ENCODE peak calls at places on chromosomes 4 and X, in four cellular contexts. One of them, this sample, is unnamed.

GRCh38 chrX:38649674-38650647 is 88.6 kb downstream of the TSPAN7 start:
- DNase-seq in NB4: no peak
- DNase-seq in uterus: no peak
- DNase-seq in HCT116: no peak
- DNase-seq in this sample: no peak

GRCh38 chr4:138263438-138263837 is 21.3 kb upstream of the SLC7A11 start:
- DNase-seq in NB4: peak
- DNase-seq in uterus: no peak
- DNase-seq in HCT116: no peak
- DNase-seq in this sample: no peak

GRCh38 chr4:957581-958313 is 15.6 kb downstream of the DGKQ start:
- DNase-seq in NB4: no peak
- DNase-seq in uterus: peak
- DNase-seq in HCT116: no peak
- DNase-seq in this sample: no peak

GRCh38 chr4:152953514-152953913 is 17.4 kb downstream of the FHDC1 start:
- DNase-seq in NB4: no peak
- DNase-seq in uterus: no peak
- DNase-seq in HCT116: no peak
- DNase-seq in this sample: no peak

GRCh38 chr4:99405433-99406115 is 29.6 kb downstream of the ADH7 start:
- DNase-seq in NB4: peak
- DNase-seq in uterus: peak
- DNase-seq in HCT116: peak
- DNase-seq in this sample: no peak

GRCh38 chrX:44872319-44872816 is 620 bp upstream of the KDM6A start:
- DNase-seq in NB4: no peak
- DNase-seq in uterus: peak
- DNase-seq in HCT116: no peak
- DNase-seq in this sample: no peak

GRCh38 chr4:156711196-156711590 is 260.4 kb downstream of the PDGFC start:
- DNase-seq in NB4: no peak
- DNase-seq in uterus: no peak
- DNase-seq in HCT116: no peak
- DNase-seq in this sample: no peak

GRCh38 chrX:133838761-133839676 is 146.4 kb downstream of the GPC3 start:
- DNase-seq in NB4: peak
- DNase-seq in uterus: no peak
- DNase-seq in HCT116: peak
- DNase-seq in this sample: no peak

GRCh38 chrX:29299689-29300088 is 712.4 kb downstream of the IL1RAPL1 start:
- DNase-seq in NB4: no peak
- DNase-seq in uterus: no peak
- DNase-seq in HCT116: peak
- DNase-seq in this sample: no peak

GRCh38 chr4:113576947-113577678 is 184.4 kb downstream of the CAMK2D start:
- DNase-seq in NB4: no peak
- DNase-seq in uterus: no peak
- DNase-seq in HCT116: no peak
- DNase-seq in this sample: no peak

GRCh38 chr4:113575391-113575790 is 186.1 kb downstream of the CAMK2D start:
- DNase-seq in NB4: no peak
- DNase-seq in uterus: no peak
- DNase-seq in HCT116: no peak
- DNase-seq in this sample: no peak

GRCh38 chr4:113572620-113573019 is 188.9 kb downstream of the CAMK2D start:
- DNase-seq in NB4: no peak
- DNase-seq in uterus: no peak
- DNase-seq in HCT116: no peak
- DNase-seq in this sample: no peak

GRCh38 chr4:113579360-113579759 is 182.2 kb downstream of the CAMK2D start:
- DNase-seq in NB4: no peak
- DNase-seq in uterus: no peak
- DNase-seq in HCT116: no peak
- DNase-seq in this sample: no peak

GRCh38 chr4:113574636-113575103 is 186.9 kb downstream of the CAMK2D start:
- DNase-seq in NB4: no peak
- DNase-seq in uterus: no peak
- DNase-seq in HCT116: no peak
- DNase-seq in this sample: no peak
- H3K4me3 ChIP-seq in NB4: no peak
- H3K4me3 ChIP-seq in uterus: no peak
- H3K4me3 ChIP-seq in HCT116: no peak
- H3K4me3 ChIP-seq in this sample: no peak

GRCh38 chr4:169089004-169089403 is 78.9 kb upstream of the CBR4 start:
- DNase-seq in NB4: no peak
- DNase-seq in uterus: no peak
- DNase-seq in HCT116: no peak
- DNase-seq in this sample: no peak

GRCh38 chr4:169094656-169095231 is 84.7 kb upstream of the CBR4 start:
- DNase-seq in NB4: no peak
- DNase-seq in uterus: no peak
- DNase-seq in HCT116: no peak
- DNase-seq in this sample: no peak

GRCh38 chr4:169096221-169096620 is 86.2 kb upstream of the CBR4 start:
- DNase-seq in NB4: no peak
- DNase-seq in uterus: no peak
- DNase-seq in HCT116: no peak
- DNase-seq in this sample: no peak

GRCh38 chr4:169092889-169093522 is 83.0 kb upstream of the CBR4 start:
- DNase-seq in NB4: no peak
- DNase-seq in uterus: no peak
- DNase-seq in HCT116: no peak
- DNase-seq in this sample: no peak

GRCh38 chr4:169090479-169091215 is 80.6 kb upstream of the CBR4 start:
- DNase-seq in NB4: peak
- DNase-seq in uterus: no peak
- DNase-seq in HCT116: no peak
- DNase-seq in this sample: no peak
- H3K4me3 ChIP-seq in NB4: no peak
- H3K4me3 ChIP-seq in uterus: no peak
- H3K4me3 ChIP-seq in HCT116: no peak
- H3K4me3 ChIP-seq in this sample: no peak

GRCh38 chrX:118536204-118536603 is 40.6 kb downstream of the DOCK11 start:
- DNase-seq in NB4: no peak
- DNase-seq in uterus: no peak
- DNase-seq in HCT116: no peak
- DNase-seq in this sample: no peak

GRCh38 chrX:118534716-118535493 is 39.3 kb downstream of the DOCK11 start:
- DNase-seq in NB4: no peak
- DNase-seq in uterus: no peak
- DNase-seq in HCT116: no peak
- DNase-seq in this sample: no peak

GRCh38 chrX:118541482-118541881 is 45.9 kb downstream of the DOCK11 start:
- DNase-seq in NB4: no peak
- DNase-seq in uterus: no peak
- DNase-seq in HCT116: no peak
- DNase-seq in this sample: no peak

GRCh38 chrX:118540342-118540741 is 44.7 kb downstream of the DOCK11 start:
- DNase-seq in NB4: no peak
- DNase-seq in uterus: no peak
- DNase-seq in HCT116: no peak
- DNase-seq in this sample: no peak

DNA sequence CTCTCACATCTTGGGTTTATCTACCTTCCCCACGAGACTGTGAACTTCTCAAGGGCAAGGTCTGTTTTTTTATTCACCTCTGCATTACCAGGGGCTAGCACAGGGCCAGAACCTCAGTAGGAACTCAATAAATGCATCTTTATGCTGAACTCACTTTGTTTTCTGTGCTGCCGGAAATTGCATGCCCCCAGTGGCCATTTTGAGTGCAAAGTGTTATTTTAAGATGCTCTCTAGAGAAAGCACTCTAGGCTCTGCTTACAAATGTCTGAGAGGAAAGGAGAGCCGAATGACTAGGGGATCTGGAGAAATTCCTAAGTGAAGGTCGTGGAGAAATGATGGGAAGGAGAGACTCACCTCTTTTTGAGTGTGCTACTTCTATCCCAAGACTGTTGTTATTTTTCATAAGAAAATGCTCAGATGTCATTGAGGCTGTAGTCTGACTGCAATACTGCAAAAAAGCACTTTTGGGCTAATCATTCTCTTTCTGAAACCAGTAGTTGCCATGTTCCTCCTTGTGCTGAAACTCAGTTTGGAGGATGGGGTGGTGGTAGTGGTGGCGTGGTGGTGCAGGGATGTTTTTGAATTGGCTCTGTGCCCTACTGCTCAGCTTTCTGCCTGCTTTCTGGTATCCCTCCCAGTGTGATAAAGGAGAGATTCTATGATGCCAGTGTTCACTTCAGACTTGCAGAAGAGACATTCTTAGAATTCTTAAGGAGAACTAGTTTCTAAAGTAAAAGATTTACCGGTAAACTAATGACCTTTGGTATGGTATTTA is 41.3 kb downstream of the DOCK11 start:
- DNase-seq in NB4: peak
- DNase-seq in uterus: no peak
- DNase-seq in HCT116: no peak
- DNase-seq in this sample: no peak
- H3K4me3 ChIP-seq in NB4: no peak
- H3K4me3 ChIP-seq in uterus: no peak
- H3K4me3 ChIP-seq in HCT116: no peak
- H3K4me3 ChIP-seq in this sample: no peak

DNA sequence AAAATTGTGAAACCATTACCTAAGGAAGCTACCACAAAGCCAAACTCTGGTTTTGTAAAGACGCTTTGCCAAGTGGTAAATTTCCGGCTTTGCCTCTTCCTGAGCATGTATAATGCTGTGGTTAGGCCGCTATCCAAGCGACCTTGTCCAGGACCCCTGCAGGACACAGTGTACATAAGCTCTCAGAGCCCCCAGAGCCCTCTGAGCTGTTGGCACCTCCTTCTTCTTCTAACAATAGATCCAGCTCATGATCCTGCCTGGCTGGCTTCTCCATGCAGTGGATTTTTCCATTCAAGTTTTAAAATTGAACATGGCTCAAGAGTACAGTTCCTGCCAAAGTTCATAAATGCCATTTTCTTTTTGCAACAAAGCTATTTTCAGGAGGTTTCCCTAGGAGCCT is 326.7 kb downstream of the MAPK10 start:
- DNase-seq in NB4: peak
- DNase-seq in uterus: peak
- DNase-seq in HCT116: no peak
- DNase-seq in this sample: peak
- H3K4me3 ChIP-seq in NB4: no peak
- H3K4me3 ChIP-seq in uterus: no peak
- H3K4me3 ChIP-seq in HCT116: no peak
- H3K4me3 ChIP-seq in this sample: no peak

DNA sequence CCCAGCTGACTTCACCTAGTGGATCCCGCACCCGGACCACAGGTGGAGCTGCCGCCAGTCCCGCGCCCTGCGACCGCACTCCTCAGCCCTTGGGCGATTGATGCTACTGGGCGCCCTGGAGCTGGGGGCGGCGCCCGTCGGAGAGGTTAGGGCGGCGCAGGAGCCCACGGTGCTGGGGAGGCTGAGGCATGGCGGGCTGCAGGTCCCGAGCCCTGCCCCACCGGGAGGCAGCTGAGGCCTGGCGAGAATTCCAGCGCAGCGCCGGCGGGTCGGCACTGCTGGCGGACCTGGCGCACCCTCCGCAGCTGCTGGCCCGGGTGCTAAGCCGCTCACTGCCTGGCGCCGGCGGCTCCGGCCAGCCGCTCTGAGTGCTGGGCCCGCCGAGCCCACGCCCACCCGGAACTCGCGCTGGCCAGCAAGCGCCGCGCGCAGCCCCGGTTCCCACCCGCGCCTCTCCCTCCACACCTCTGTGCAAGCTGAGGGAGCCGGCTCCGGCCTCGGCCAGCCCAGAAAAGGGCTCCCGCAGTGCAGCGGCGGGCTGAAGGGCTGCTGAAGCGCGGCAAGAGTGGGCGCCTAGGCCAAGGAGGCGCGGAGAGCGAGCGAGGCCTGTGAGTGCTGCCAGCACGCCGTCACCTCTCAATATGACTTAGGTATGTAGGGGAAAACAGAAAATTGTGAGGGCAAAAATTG is 1256.6 kb downstream of the STIM2 start:
- DNase-seq in NB4: no peak
- DNase-seq in uterus: no peak
- DNase-seq in HCT116: no peak
- DNase-seq in this sample: no peak
- H3K4me3 ChIP-seq in NB4: no peak
- H3K4me3 ChIP-seq in uterus: no peak
- H3K4me3 ChIP-seq in HCT116: no peak
- H3K4me3 ChIP-seq in this sample: no peak

DNA sequence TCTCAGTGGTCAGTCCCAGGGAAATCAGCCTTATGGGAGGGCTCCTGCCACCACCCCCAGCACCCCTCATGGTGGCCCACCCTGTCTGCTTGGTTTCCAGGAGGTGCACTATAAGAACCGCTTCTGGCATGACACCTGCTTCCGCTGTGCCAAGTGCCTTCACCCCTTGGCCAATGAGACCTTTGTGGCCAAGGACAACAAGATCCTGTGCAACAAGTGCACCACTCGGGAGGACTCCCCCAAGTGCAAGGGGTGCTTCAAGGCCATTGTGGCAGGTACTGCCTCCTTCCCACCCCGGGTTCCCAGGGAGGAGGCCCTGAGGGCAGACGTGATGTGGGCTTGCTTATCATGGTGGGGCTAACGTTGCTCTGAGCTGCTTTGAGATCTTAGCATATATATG is 44.3 kb downstream of the MAP7D3 start:
- DNase-seq in NB4: no peak
- DNase-seq in uterus: no peak
- DNase-seq in HCT116: no peak
- DNase-seq in this sample: no peak
- H3K4me3 ChIP-seq in NB4: no peak
- H3K4me3 ChIP-seq in uterus: no peak
- H3K4me3 ChIP-seq in HCT116: no peak
- H3K4me3 ChIP-seq in this sample: no peak

This sample was measured in AG09309.